ENCODE peak calls at places on chromosome 18, in five cellular contexts. T is HTR-8/SVneo, D is hypothalamus, U is foreskin melanocyte, G is nephron progenitor cell. P is an unnamed sample.

GRCh38 chr18:58402247-58402646 is 226.6 kb downstream of the ALPK2 start:
- DNase-seq in G (no peak), U (peak; percentile 82), T (no peak), D (no peak), P (no peak)

GRCh38 chr18:8153887-8154583 is 455.2 kb upstream of the RAB12 start:
- DNase-seq in U (peak; percentile 69), T (no peak), G (no peak), D (no peak), P (no peak)

GRCh38 chr18:26618130-26618529 is 69.8 kb upstream of the KCTD1 start:
- DNase-seq in D (no peak), U (no peak), G (no peak), T (no peak), P (no peak)

GRCh38 chr18:58569490-58569911 is 59.4 kb downstream of the ALPK2 start:
- DNase-seq in G (no peak), U (no peak), D (no peak), T (no peak), P (no peak)

GRCh38 chr18:7084080-7084765 is 33.4 kb downstream of the LAMA1 start:
- DNase-seq in G (no peak), T (peak; percentile 38), U (no peak), D (no peak), P (no peak)

GRCh38 chr18:31499157-31499524 is 1.2 kb downstream of the DSG2 start:
- DNase-seq in U (no peak), T (no peak), D (no peak), G (no peak), P (no peak)

GRCh38 chr18:41096504-41096903 is 858.5 kb upstream of the PIK3C3 start:
- DNase-seq in G (no peak), U (no peak), D (no peak), T (no peak), P (no peak)

GRCh38 chr18:62338446-62339105 is 13.5 kb downstream of the TNFRSF11A start:
- DNase-seq in T (no peak), D (no peak), U (no peak), G (no peak), P (no peak)

GRCh38 chr18:64854112-64854511 is 705.2 kb upstream of the LINC00305 start:
- DNase-seq in T (no peak), D (no peak), U (no peak), G (no peak), P (no peak)

GRCh38 chr18:45384137-45384998 is 230.9 kb upstream of the SLC14A2 start:
- DNase-seq in D (peak; percentile 41), T (no peak), U (peak; percentile 13), G (peak; percentile 74), P (peak; percentile 67)

GRCh38 chr18:10134204-10134603 is 220.4 kb downstream of the VAPA start:
- DNase-seq in D (no peak), G (no peak), T (no peak), U (no peak), P (no peak)

GRCh38 chr18:79988925-79989361 is 580 bp upstream of the TXNL4A start:
- DNase-seq in T (no peak), U (no peak), D (no peak), G (no peak), P (peak; percentile 70)

GRCh38 chr18:10798727-10799435 is 273.1 kb downstream of the NAPG start:
- DNase-seq in G (no peak), U (no peak), T (peak; percentile 49), D (no peak), P (no peak)

GRCh38 chr18:9380101-9380500 is 45.5 kb downstream of the TWSG1 start:
- DNase-seq in T (no peak), U (no peak), D (no peak), G (no peak), P (no peak)

GRCh38 chr18:58192519-58192918 is 148.5 kb downstream of the NEDD4L start:
- DNase-seq in U (no peak), D (no peak), T (no peak), G (no peak), P (no peak)

GRCh38 chr18:11304900-11305299 is 155.5 kb upstream of the PIEZO2 start:
- DNase-seq in D (no peak), T (no peak), U (peak; percentile 68), G (no peak), P (no peak)

GRCh38 chr18:69528439-69528838 is 127.8 kb downstream of the DOK6 start:
- DNase-seq in G (no peak), D (no peak), T (no peak), U (no peak), P (no peak)

GRCh38 chr18:34880882-34881852 is 160.0 kb upstream of the MAPRE2 start:
- DNase-seq in U (no peak), T (no peak), G (no peak), D (no peak), P (peak; percentile 8)

GRCh38 chr18:525066-525797 is 24.7 kb upstream of the COLEC12 start:
- DNase-seq in D (no peak), U (peak; percentile 7), G (no peak), T (peak; percentile 63), P (no peak)

GRCh38 chr18:4058179-4058578 is 396.9 kb downstream of the DLGAP1 start:
- DNase-seq in G (no peak), T (no peak), D (no peak), U (peak; percentile 92), P (no peak)

GRCh38 chr18:39167990-39168389 is 1602.4 kb upstream of the CELF4 start:
- DNase-seq in G (no peak), D (no peak), U (no peak), T (no peak), P (no peak)

GRCh38 chr18:48973731-48974130 is 23.0 kb upstream of the SMAD7 start:
- DNase-seq in U (no peak), D (no peak), T (no peak), G (no peak), P (no peak)

GRCh38 chr18:59980052-59980668 is 80.4 kb downstream of the PMAIP1 start:
- DNase-seq in T (no peak), U (no peak), D (no peak), G (no peak), P (no peak)

GRCh38 chr18:59814872-59815271 is 84.9 kb upstream of the PMAIP1 start:
- DNase-seq in G (no peak), T (peak; percentile 49), D (no peak), U (no peak), P (no peak)

GRCh38 chr18:58578321-58578720 is 50.6 kb downstream of the ALPK2 start:
- DNase-seq in U (no peak), G (no peak), T (no peak), D (no peak), P (no peak)

GRCh38 chr18:21740724-21741510 is at the start of gene MIB1:
- DNase-seq in T (peak; percentile 35), G (peak; percentile 99), U (peak; percentile 95), D (no peak), P (peak; percentile 79)

GRCh38 chr18:23529597-23529996 is 26.3 kb downstream of the RMC1 start:
- DNase-seq in U (no peak), T (peak; percentile 34), D (no peak), G (no peak), P (peak; percentile 61)

GRCh38 chr18:78757014-78757413 is 222.6 kb upstream of the SALL3 start:
- DNase-seq in D (no peak), G (no peak), T (no peak), U (no peak), P (no peak)

P was measured in erythroblast.